ENCODE peak calls at places on chromosome 14, in ten cellular contexts. B, V, O, L, A, R, F, S, T and Q are unnamed samples.

GRCh38 chr14:63174760-63175191 is 29.5 kb upstream of the RHOJ start:
- DNase-seq in B (peak), V (peak), L (no peak), F (peak), R (peak), O (no peak), A (no peak), S (peak), T (peak), Q (peak)

GRCh38 chr14:76917158-76917596 is 91.0 kb downstream of the LRRC74A start:
- DNase-seq in A (no peak), V (peak), R (no peak), S (peak), B (peak), T (peak), O (no peak), L (peak), F (peak), Q (peak)

GRCh38 chr14:76990084-76990483 is 38.4 kb downstream of the IRF2BPL start:
- DNase-seq in R (no peak), O (no peak), S (no peak), T (no peak), V (no peak), B (no peak), A (no peak), L (no peak), F (no peak), Q (no peak)

GRCh38 chr14:85084344-85084743 is 445.6 kb upstream of the FLRT2 start:
- DNase-seq in R (no peak), F (no peak), O (no peak), L (no peak), S (no peak), V (no peak), T (no peak), B (no peak), A (no peak), Q (no peak)

GRCh38 chr14:63229330-63230059 is 25.3 kb downstream of the RHOJ start:
- DNase-seq in V (no peak), L (no peak), R (no peak), A (no peak), T (no peak), S (no peak), F (no peak), O (no peak), B (no peak), Q (no peak)

GRCh38 chr14:70640938-70641547 is 673 bp upstream of the TTC9 start:
- DNase-seq in F (no peak), L (peak), O (no peak), A (no peak), R (peak), S (peak), B (no peak), T (peak), V (peak), Q (peak)

GRCh38 chr14:34322940-34323418 is 139.1 kb downstream of the SPTSSA start:
- DNase-seq in F (peak), L (peak), O (peak), A (no peak), B (peak), V (peak), S (peak), R (peak), T (peak), Q (peak)

GRCh38 chr14:78595797-78596196 is 425.6 kb downstream of the NRXN3 start:
- DNase-seq in L (no peak), S (peak), B (no peak), R (no peak), A (no peak), V (peak), F (peak), O (no peak), T (peak), Q (no peak)

GRCh38 chr14:101889898-101890297 is 74.5 kb upstream of the DYNC1H1 start:
- DNase-seq in T (peak), B (peak), V (no peak), R (no peak), L (no peak), S (no peak), F (no peak), A (no peak), O (peak), Q (no peak)

GRCh38 chr14:53850714-53851296 is 105.8 kb downstream of the BMP4 start:
- DNase-seq in V (peak), L (no peak), T (no peak), O (no peak), F (no peak), B (no peak), A (no peak), R (no peak), S (no peak), Q (peak)

GRCh38 chr14:100850841-100851585 is 25.1 kb downstream of the MEG3 start:
- DNase-seq in A (no peak), L (peak), S (peak), T (peak), O (no peak), F (peak), V (peak), R (no peak), B (peak), Q (no peak)

GRCh38 chr14:31070431-31070830 is 44.3 kb upstream of the STRN3 start:
- DNase-seq in T (no peak), O (peak), A (peak), B (no peak), F (no peak), V (peak), R (peak), L (no peak), S (no peak), Q (peak)

GRCh38 chr14:99231181-99231849 is 40.7 kb downstream of the BCL11B start:
- DNase-seq in S (no peak), V (no peak), R (no peak), F (no peak), L (no peak), T (no peak), B (no peak), A (no peak), O (no peak), Q (no peak)

GRCh38 chr14:24368562-24369252 is 723 bp downstream of the NFATC4 start:
- DNase-seq in L (peak), B (peak), T (no peak), F (peak), R (no peak), V (no peak), S (peak), A (peak), O (peak), Q (peak)

GRCh38 chr14:41925409-41925808 is 318.7 kb downstream of the LRFN5 start:
- DNase-seq in V (peak), L (no peak), B (no peak), F (no peak), T (no peak), A (no peak), O (no peak), S (no peak), R (no peak), Q (peak)

GRCh38 chr14:96060161-96060933 is 21.2 kb downstream of the C14orf132 start:
- DNase-seq in S (no peak), V (no peak), L (no peak), O (no peak), A (no peak), B (no peak), F (no peak), T (no peak), R (no peak), Q (no peak)

GRCh38 chr14:33127531-33127930 is 188.9 kb downstream of the NPAS3 start:
- DNase-seq in T (no peak), O (no peak), F (no peak), L (no peak), A (no peak), R (no peak), B (no peak), V (peak), S (no peak), Q (peak)

GRCh38 chr14:38405851-38406630 is 150.1 kb upstream of the CLEC14A start:
- DNase-seq in A (peak), O (peak), F (peak), B (no peak), S (peak), L (no peak), T (no peak), R (no peak), V (no peak), Q (peak)

GRCh38 chr14:59679872-59680271 is 103.3 kb upstream of the CCDC175 start:
- DNase-seq in L (no peak), B (no peak), F (no peak), O (no peak), A (no peak), V (peak), S (no peak), R (no peak), T (no peak), Q (peak)

GRCh38 chr14:65791551-65791981 is 379.0 kb downstream of the FUT8 start:
- DNase-seq in A (peak), V (no peak), F (no peak), B (no peak), R (no peak), S (peak), T (peak), L (no peak), O (no peak), Q (peak)

GRCh38 chr14:76977793-76978730 is 50.4 kb downstream of the IRF2BPL start:
- DNase-seq in O (no peak), V (peak), L (no peak), T (peak), A (peak), R (peak), S (no peak), B (peak), F (no peak), Q (peak)

GRCh38 chr14:99264691-99265090 is 7.3 kb downstream of the BCL11B start:
- DNase-seq in L (no peak), O (no peak), A (no peak), B (no peak), R (no peak), S (no peak), F (no peak), T (no peak), V (no peak), Q (no peak)

GRCh38 chr14:64074961-64075619 is 219.1 kb downstream of the ESR2 start:
- DNase-seq in B (no peak), T (no peak), A (no peak), V (peak), S (no peak), O (no peak), F (no peak), L (no peak), R (no peak), Q (peak)

GRCh38 chr14:74251546-74252030 is 12.3 kb downstream of the VSX2 start:
- DNase-seq in S (peak), L (peak), O (peak), A (no peak), T (peak), R (peak), F (peak), B (peak), V (peak), Q (peak)

GRCh38 chr14:20732950-20733650 is 12.6 kb upstream of the EDDM3A start:
- DNase-seq in R (no peak), O (no peak), T (no peak), A (no peak), F (no peak), V (no peak), L (no peak), B (no peak), S (no peak), Q (no peak)

GRCh38 chr14:88981948-88982347 is 157.5 kb downstream of the TTC8 start:
- DNase-seq in A (no peak), B (no peak), L (no peak), S (no peak), R (no peak), V (no peak), O (no peak), F (no peak), T (no peak), Q (no peak)

GRCh38 chr14:34692348-34692747 is 22.0 kb downstream of the CFL2 start:
- DNase-seq in V (no peak), L (no peak), F (no peak), A (no peak), S (no peak), R (no peak), O (peak), B (no peak), T (no peak), Q (peak)

GRCh38 chr14:76639606-76640272 is 121.5 kb upstream of the VASH1 start:
- DNase-seq in R (no peak), A (no peak), V (no peak), B (no peak), T (no peak), F (no peak), S (no peak), L (no peak), O (no peak), Q (no peak)

GRCh38 chr14:35965425-35965824 is 139.3 kb downstream of the BRMS1L start:
- DNase-seq in S (no peak), L (no peak), B (no peak), V (no peak), F (no peak), T (no peak), O (no peak), R (no peak), A (no peak), Q (no peak)

GRCh38 chr14:71060795-71061455 is 153.7 kb downstream of the PCNX1 start:
- DNase-seq in L (no peak), T (no peak), F (no peak), R (no peak), V (no peak), A (no peak), B (no peak), O (no peak), S (no peak), Q (no peak)

GRCh38 chr14:33796356-33796755 is 154.5 kb downstream of the EGLN3 start:
- DNase-seq in B (no peak), R (no peak), O (no peak), T (no peak), F (no peak), L (no peak), V (no peak), A (no peak), S (no peak), Q (peak)

GRCh38 chr14:37172024-37172869 is at the start of gene SLC25A21:
- DNase-seq in A (no peak), O (peak), R (peak), F (peak), V (peak), T (no peak), L (peak), S (no peak), B (peak), Q (peak)
- TF ChIP-seq CTCF in A (peak), O (no peak), R (peak), F (no peak), V (peak), T (no peak), L (no peak), S (no peak), B (no peak), Q (peak)

GRCh38 chr14:93160353-93160801 is 24.3 kb downstream of the MOAP1 start:
- DNase-seq in V (peak), B (no peak), R (no peak), F (peak), L (no peak), T (peak), A (no peak), S (peak), O (no peak), Q (no peak)
- TF ChIP-seq CTCF in V (peak), B (no peak), R (peak), F (no peak), L (no peak), T (peak), A (peak), S (peak), O (peak), Q (peak)

GRCh38 chr14:27608377-27608776 is 1010.5 kb upstream of the NOVA1 start:
- DNase-seq in B (no peak), F (no peak), S (no peak), T (no peak), O (no peak), V (no peak), R (no peak), L (no peak), A (no peak), Q (no peak)
- TF ChIP-seq CTCF in B (no peak), F (no peak), S (no peak), T (no peak), O (no peak), V (no peak), R (no peak), L (no peak), A (no peak), Q (peak)

GRCh38 chr14:22598896-22599244 is 770 bp downstream of the ABHD4 start:
- DNase-seq in A (no peak), T (peak), R (no peak), O (no peak), B (peak), V (peak), L (no peak), F (no peak), S (no peak), Q (peak)
- TF ChIP-seq CTCF in A (peak), T (peak), R (peak), O (peak), B (no peak), V (peak), L (no peak), F (no peak), S (no peak), Q (peak)

GRCh38 chr14:102984336-102985102 is 62.1 kb downstream of the AMN start:
- DNase-seq in L (no peak), R (no peak), A (no peak), T (no peak), V (no peak), S (no peak), O (no peak), B (no peak), F (no peak), Q (no peak)

GRCh38 chr14:102983496-102983895 is 61.0 kb downstream of the AMN start:
- DNase-seq in A (no peak), L (no peak), O (no peak), B (no peak), V (no peak), S (no peak), T (no peak), R (no peak), F (no peak), Q (no peak)

GRCh38 chr14:102985665-102986064 is 63.2 kb downstream of the AMN start:
- DNase-seq in R (no peak), O (no peak), F (no peak), B (no peak), T (peak), S (no peak), A (no peak), L (no peak), V (no peak), Q (no peak)

GRCh38 chr14:102980409-102980810 is 57.9 kb downstream of the AMN start:
- DNase-seq in L (no peak), B (no peak), V (no peak), T (no peak), S (no peak), F (no peak), A (no peak), R (no peak), O (peak), Q (no peak)

GRCh38 chr14:102982852-102983470 is 60.5 kb downstream of the AMN start:
- DNase-seq in V (no peak), R (no peak), B (no peak), S (no peak), T (no peak), O (no peak), F (no peak), A (no peak), L (no peak), Q (no peak)
- TF ChIP-seq CTCF in V (peak), R (no peak), B (no peak), S (peak), T (no peak), O (no peak), F (no peak), A (no peak), L (no peak), Q (no peak)

GRCh38 chr14:23345987-23346692 is 6.5 kb downstream of the SLC22A17 start:
- DNase-seq in L (no peak), F (no peak), O (no peak), T (no peak), S (no peak), B (no peak), R (no peak), V (no peak), A (no peak), Q (no peak)
- TF ChIP-seq CTCF in L (no peak), F (no peak), O (no peak), T (peak), S (peak), B (no peak), R (no peak), V (no peak), A (no peak), Q (no peak)